ENCODE peak calls at places on chromosomes 7 and 10, in four cellular contexts. S is lower lobe of right lung, Q is astrocyte of the spinal cord, T is HL-60. C is an unnamed sample.

GRCh38 chr7:121940907-121941306 is 67.9 kb downstream of the PTPRZ1 start:
- DNase-seq in S (no peak), Q (no peak), T (no peak), C (no peak)

GRCh38 chr7:157477550-157478212 is 140.9 kb downstream of the DNAJB6 start:
- DNase-seq in S (no peak), Q (no peak), T (no peak), C (peak; percentile 59)

GRCh38 chr10:128324468-128324867 is 198.2 kb upstream of the MKI67 start:
- DNase-seq in S (no peak), Q (no peak), T (no peak), C (no peak)

GRCh38 chr7:157693521-157694388 is 357.0 kb downstream of the DNAJB6 start:
- DNase-seq in S (no peak), Q (no peak), T (no peak), C (peak; percentile 13)

GRCh38 chr7:77548222-77548621 is 11.1 kb downstream of the PTPN12 start:
- DNase-seq in S (no peak), Q (no peak), T (no peak), C (no peak)

GRCh38 chr10:489335-489734 is 200.1 kb downstream of the DIP2C start:
- DNase-seq in S (no peak), Q (no peak), T (no peak), C (peak; percentile 30)

GRCh38 chr10:21519981-21520436 is 5.5 kb downstream of the SKIDA1 start:
- DNase-seq in S (no peak), Q (peak; percentile 86), T (no peak), C (no peak)

GRCh38 chr7:101803203-101804086 is 14.0 kb upstream of the CUX1 start:
- DNase-seq in S (no peak), Q (no peak), T (no peak), C (no peak)

GRCh38 chr7:84705701-84706100 is 481.2 kb downstream of the SEMA3D start:
- DNase-seq in S (no peak), Q (no peak), T (no peak), C (no peak)

GRCh38 chr7:146736446-146737190 is 620.0 kb downstream of the CNTNAP2 start:
- DNase-seq in S (no peak), Q (peak; percentile 0), T (no peak), C (no peak)

DNA sequence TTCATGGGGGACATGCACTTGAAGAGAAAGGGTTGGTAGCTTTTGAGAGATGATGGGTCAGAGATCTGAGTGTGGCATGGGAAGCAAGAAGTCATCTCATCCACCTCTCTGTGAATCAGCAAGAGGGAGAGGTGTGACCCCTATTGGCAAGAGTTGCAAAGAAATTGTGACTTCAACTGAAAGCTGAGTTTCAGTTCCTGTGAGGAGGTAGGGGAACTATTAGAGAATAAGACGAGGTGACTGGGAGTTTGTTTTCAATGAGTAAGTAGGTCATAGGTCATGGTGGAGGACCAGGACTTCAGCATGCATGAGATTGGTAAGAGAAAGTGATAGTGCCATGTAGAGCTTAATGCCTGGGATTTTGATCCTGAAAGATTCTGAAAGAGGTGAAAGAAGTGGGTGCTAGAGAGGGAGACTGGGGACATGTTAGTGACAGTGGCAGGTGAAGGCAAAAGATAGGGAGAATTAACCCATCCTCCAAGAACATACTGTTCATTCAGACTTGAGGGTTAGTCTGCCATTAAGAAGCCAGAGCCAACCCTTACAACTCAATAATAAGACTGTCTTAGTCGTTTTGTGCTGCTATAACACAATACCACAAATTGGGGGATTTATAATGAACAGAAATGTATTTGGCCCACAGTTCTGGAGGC is 75.5 kb upstream of the CAPZA2 start:
- DNase-seq in S (no peak), Q (peak; percentile 55), T (peak; percentile 12), C (no peak)
- TF ChIP-seq CTCF in S (peak; percentile 31), Q (peak; percentile 52), T (no peak), C (peak; percentile 34)

GRCh38 chr7:154698726-154699291 is 304.1 kb downstream of the PAXIP1 start:
- DNase-seq in S (no peak), Q (no peak), T (peak; percentile 1), C (no peak)
- TF ChIP-seq CTCF in S (peak; percentile 22), Q (no peak), T (peak; percentile 50), C (peak; percentile 30)

DNA sequence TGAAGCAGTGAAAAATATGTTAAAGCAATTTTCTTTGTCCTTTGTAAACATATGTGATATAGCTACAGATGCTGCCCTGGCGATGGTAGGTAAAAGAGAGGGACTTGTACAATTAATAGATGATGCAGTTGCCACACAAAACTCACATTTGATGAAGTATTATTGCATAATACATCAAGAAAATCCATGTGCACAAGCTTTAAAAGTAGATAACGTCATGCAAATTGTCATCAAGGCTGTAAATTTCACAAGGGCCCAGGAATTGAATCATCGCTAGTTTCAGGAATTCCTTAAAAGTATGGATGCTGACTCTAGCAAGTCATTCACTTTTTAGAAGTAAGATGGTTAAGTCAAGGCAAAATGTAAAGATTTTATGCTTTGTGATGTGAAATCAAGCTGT is 10.0 kb downstream of the CYP3A5 start:
- DNase-seq in S (no peak), Q (no peak), T (no peak), C (no peak)
- TF ChIP-seq CTCF in S (no peak), Q (no peak), T (no peak), C (no peak)

DNA sequence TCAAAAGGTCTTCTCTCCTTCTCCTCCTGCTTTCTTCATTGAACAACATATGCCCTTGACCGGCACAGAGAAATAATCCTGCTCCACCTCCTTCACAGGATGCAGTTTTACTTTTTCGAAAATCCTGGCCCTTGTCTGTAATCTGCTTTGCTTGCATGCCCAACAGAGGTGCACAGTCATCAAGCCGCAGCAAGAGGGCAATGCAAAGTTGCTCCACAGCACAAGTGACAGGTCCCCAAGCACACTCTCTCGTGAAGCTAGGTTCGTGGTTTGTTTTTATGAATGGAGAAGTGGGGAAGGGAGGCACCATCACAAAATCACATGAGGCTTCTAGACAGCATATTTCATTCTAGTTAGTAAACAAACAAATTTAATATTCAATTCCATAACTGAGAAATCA is 178.9 kb downstream of the TPK1 start:
- DNase-seq in S (no peak), Q (no peak), T (no peak), C (no peak)
- TF ChIP-seq CTCF in S (no peak), Q (no peak), T (no peak), C (no peak)

GRCh38 chr10:69716711-69717560 is 84.8 kb upstream of the COL13A1 start:
- DNase-seq in S (peak; percentile 77), Q (peak; percentile 38), T (no peak), C (peak; percentile 81)
- TF ChIP-seq CTCF in S (peak; percentile 71), Q (peak; percentile 79), T (peak; percentile 64), C (peak; percentile 69)

GRCh38 chr10:77590344-77591237 is 47.0 kb downstream of the KCNMA1 start:
- DNase-seq in S (no peak), Q (no peak), T (no peak), C (no peak)

GRCh38 chr10:77583527-77583926 is 54.1 kb downstream of the KCNMA1 start:
- DNase-seq in S (no peak), Q (no peak), T (no peak), C (no peak)

GRCh38 chr10:77587424-77587806 is 50.2 kb downstream of the KCNMA1 start:
- DNase-seq in S (no peak), Q (no peak), T (no peak), C (no peak)

GRCh38 chr10:77588886-77589285 is 48.7 kb downstream of the KCNMA1 start:
- DNase-seq in S (no peak), Q (no peak), T (no peak), C (no peak)

DNA sequence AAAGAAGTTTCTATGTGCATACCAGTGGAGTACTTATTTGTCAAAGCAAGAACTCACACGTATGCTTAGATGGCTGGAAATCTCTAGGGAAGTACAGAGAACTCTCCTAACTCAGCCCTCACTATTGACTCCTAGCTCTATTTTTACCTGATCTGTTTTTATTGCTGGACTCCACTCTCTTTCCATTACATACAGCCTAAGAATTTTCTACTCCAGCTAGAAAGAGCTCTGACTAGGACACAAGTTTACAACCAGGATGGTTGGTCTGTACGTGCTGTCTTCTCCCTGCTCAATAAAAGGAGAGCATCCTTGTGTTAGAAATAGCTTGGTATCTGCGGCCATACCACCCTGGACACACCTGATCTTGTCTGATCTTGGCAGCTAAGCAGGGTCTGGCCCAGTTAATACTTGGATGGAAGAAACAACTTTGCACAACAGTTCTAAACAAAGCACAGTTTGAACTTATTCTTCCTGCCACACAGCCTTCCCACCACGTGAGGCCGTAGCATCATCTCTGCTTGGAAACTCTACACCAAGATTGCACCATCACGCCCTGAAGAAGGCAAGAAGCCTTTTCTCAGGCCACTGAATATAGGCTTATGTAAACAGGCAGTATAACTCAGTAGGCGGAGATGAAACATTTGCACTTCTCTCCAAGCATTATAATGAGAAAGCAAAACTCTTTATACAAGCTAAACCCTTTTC is 50.7 kb downstream of the KCNMA1 start:
- DNase-seq in S (peak; percentile 70), Q (peak; percentile 87), T (no peak), C (no peak)
- TF ChIP-seq CTCF in S (no peak), Q (peak; percentile 22), T (no peak), C (no peak)

GRCh38 chr10:60878224-60878623 is 65.8 kb downstream of the RHOBTB1 start:
- DNase-seq in S (no peak), Q (no peak), T (no peak), C (no peak)

GRCh38 chr10:60877066-60877776 is 66.8 kb downstream of the RHOBTB1 start:
- DNase-seq in S (no peak), Q (no peak), T (no peak), C (no peak)

GRCh38 chr10:60877777-60878120 is 66.2 kb downstream of the RHOBTB1 start:
- DNase-seq in S (no peak), Q (no peak), T (no peak), C (no peak)

GRCh38 chr10:60883187-60883586 is 60.8 kb downstream of the RHOBTB1 start:
- DNase-seq in S (no peak), Q (peak; percentile 15), T (no peak), C (no peak)
- TF ChIP-seq CTCF in S (peak; percentile 48), Q (peak; percentile 61), T (peak; percentile 4), C (peak; percentile 55)

GRCh38 chr10:118802126-118802793 is 47.5 kb upstream of the CACUL1 start:
- DNase-seq in S (no peak), Q (no peak), T (no peak), C (peak; percentile 55)

GRCh38 chr10:118804262-118804773 is 49.5 kb upstream of the CACUL1 start:
- DNase-seq in S (no peak), Q (no peak), T (no peak), C (no peak)

GRCh38 chr10:118799779-118800178 is 45.0 kb upstream of the CACUL1 start:
- DNase-seq in S (no peak), Q (peak; percentile 8), T (no peak), C (no peak)

GRCh38 chr10:118798186-118798811 is 43.5 kb upstream of the CACUL1 start:
- DNase-seq in S (no peak), Q (peak; percentile 19), T (no peak), C (no peak)

GRCh38 chr10:118800920-118801319 is 46.1 kb upstream of the CACUL1 start:
- DNase-seq in S (no peak), Q (peak; percentile 2), T (peak; percentile 11), C (peak; percentile 58)
- TF ChIP-seq CTCF in S (peak; percentile 37), Q (peak; percentile 26), T (peak; percentile 29), C (peak; percentile 41)

DNA sequence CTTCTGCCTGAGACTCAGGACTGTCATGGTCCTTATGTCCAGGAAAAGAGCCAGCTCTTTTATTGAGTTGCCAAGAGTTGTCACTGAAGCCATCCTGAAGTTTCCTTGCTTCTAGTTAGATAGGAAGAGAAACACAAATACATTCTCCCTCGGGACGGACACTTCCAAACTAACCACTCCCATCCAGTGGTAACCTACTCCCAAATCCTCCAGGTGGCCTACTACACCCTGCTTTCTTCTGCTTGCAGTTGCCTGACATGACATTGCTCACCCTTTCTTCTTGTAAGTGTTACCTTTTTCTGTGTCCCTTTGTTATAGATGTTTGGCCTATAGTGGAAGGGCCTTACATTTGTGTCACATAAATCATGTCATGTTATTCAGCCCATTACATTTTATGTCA is 346.8 kb downstream of the NRG3 start:
- DNase-seq in S (no peak), Q (no peak), T (no peak), C (no peak)
- TF ChIP-seq CTCF in S (peak; percentile 45), Q (no peak), T (no peak), C (peak; percentile 27)

C was measured in upper lobe of right lung.